ENCODE peak calls at places on chromosomes 1 and 21, in ten cellular contexts. Q is OCI-LY7; U is A549; M is pancreas; K is naive thymus-derived CD4-positive, alpha-beta T cell; P is testis; R is lower lobe of right lung; F is transverse colon; C is PC-9; T is tibial nerve. G is an unnamed sample.
A peak's percentile ranks its signal among the peaks of the same experiment; 100 is the strongest.

GRCh38 chr1:190711069-190711468 is 233.4 kb upstream of the BRINP3 start:
- DNase-seq in F (no peak), K (no peak), T (no peak), R (no peak), U (no peak), Q (no peak), M (no peak), C (no peak), P (no peak), G (no peak)

GRCh38 chr1:44808063-44808937 is at the start of gene BTBD19:
- DNase-seq in P (peak; percentile 91), F (peak; percentile 64), T (peak; percentile 74), Q (no peak), R (peak; percentile 77), U (no peak), K (no peak), C (peak; percentile 54), M (peak; percentile 78), G (peak; percentile 98)

GRCh38 chr1:43067856-43068751 is 104.0 kb downstream of the EBNA1BP2 start:
- DNase-seq in U (no peak), T (no peak), C (peak; percentile 17), F (peak; percentile 23), K (no peak), P (no peak), R (no peak), M (peak; percentile 66), Q (no peak), G (peak; percentile 35)

GRCh38 chr1:51819810-51820209 is 58.7 kb downstream of the NRDC start:
- DNase-seq in R (no peak), C (no peak), Q (no peak), U (no peak), T (no peak), P (no peak), K (no peak), M (no peak), F (no peak), G (peak; percentile 65)

GRCh38 chr1:59443355-59443754 is 146.5 kb downstream of the FGGY start:
- DNase-seq in U (no peak), C (no peak), R (no peak), K (no peak), M (no peak), P (no peak), F (no peak), T (no peak), Q (no peak), G (peak; percentile 26)

GRCh38 chr1:219174672-219175564 is 1.2 kb downstream of the LYPLAL1 start:
- DNase-seq in C (peak; percentile 32), F (peak; percentile 10), T (no peak), R (no peak), U (no peak), K (no peak), M (no peak), Q (peak; percentile 27), P (peak; percentile 52), G (peak; percentile 78)

GRCh38 chr1:189751311-189751710 is 726.4 kb downstream of the BRINP3 start:
- DNase-seq in K (no peak), T (no peak), U (no peak), F (no peak), R (no peak), Q (no peak), C (no peak), M (no peak), P (no peak), G (no peak)

GRCh38 chr21:44414291-44415072 is 40.8 kb upstream of the LRRC3 start:
- DNase-seq in T (no peak), M (peak; percentile 18), K (no peak), F (no peak), Q (no peak), R (no peak), C (no peak), U (no peak), P (no peak), G (no peak)

GRCh38 chr1:5913876-5914275 is 78.3 kb downstream of the NPHP4 start:
- DNase-seq in R (no peak), P (peak; percentile 3), Q (no peak), T (no peak), U (no peak), K (no peak), M (no peak), F (no peak), C (no peak), G (no peak)

GRCh38 chr1:53579221-53580008 is 120.2 kb downstream of the DMRTB1 start:
- DNase-seq in F (no peak), M (no peak), R (no peak), C (no peak), K (no peak), P (no peak), T (no peak), U (no peak), Q (no peak), G (no peak)

GRCh38 chr1:223835754-223836153 is 10.0 kb downstream of the TP53BP2 start:
- DNase-seq in T (no peak), F (no peak), K (no peak), C (no peak), U (no peak), R (no peak), P (no peak), Q (no peak), M (no peak), G (no peak)

GRCh38 chr1:95381980-95382379 is 148.0 kb downstream of the RWDD3 start:
- DNase-seq in R (no peak), M (no peak), F (no peak), C (no peak), P (no peak), U (no peak), K (no peak), Q (no peak), T (no peak), G (no peak)

GRCh38 chr21:42698730-42699129 is 45.3 kb downstream of the PDE9A start:
- DNase-seq in U (no peak), K (no peak), F (no peak), C (no peak), Q (no peak), T (no peak), R (no peak), P (no peak), M (no peak), G (no peak)

GRCh38 chr1:119475866-119476439 is 31.1 kb upstream of the HSD3B1 start:
- DNase-seq in R (peak; percentile 63), Q (peak; percentile 48), F (peak; percentile 71), K (no peak), C (peak; percentile 66), U (peak; percentile 40), M (peak; percentile 80), T (peak; percentile 14), P (peak; percentile 73), G (peak; percentile 37)

GRCh38 chr1:164614316-164614715 is 55.3 kb downstream of the PBX1 start:
- DNase-seq in P (no peak), K (no peak), C (no peak), U (no peak), M (no peak), Q (no peak), F (no peak), R (no peak), T (no peak), G (no peak)

GRCh38 chr1:75396745-75397144 is 214.2 kb downstream of the SLC44A5 start:
- DNase-seq in T (no peak), F (no peak), U (no peak), K (no peak), M (no peak), Q (no peak), R (no peak), P (no peak), C (no peak), G (no peak)
- H3K4me3 ChIP-seq in T (no peak overlapping the region), F (no peak overlapping the region), U (no peak overlapping the region), K (no peak overlapping the region), M (no peak overlapping the region), Q (no peak overlapping the region), R (no peak overlapping the region), P (no peak overlapping the region), C (no peak overlapping the region), G (no peak overlapping the region)

DNA sequence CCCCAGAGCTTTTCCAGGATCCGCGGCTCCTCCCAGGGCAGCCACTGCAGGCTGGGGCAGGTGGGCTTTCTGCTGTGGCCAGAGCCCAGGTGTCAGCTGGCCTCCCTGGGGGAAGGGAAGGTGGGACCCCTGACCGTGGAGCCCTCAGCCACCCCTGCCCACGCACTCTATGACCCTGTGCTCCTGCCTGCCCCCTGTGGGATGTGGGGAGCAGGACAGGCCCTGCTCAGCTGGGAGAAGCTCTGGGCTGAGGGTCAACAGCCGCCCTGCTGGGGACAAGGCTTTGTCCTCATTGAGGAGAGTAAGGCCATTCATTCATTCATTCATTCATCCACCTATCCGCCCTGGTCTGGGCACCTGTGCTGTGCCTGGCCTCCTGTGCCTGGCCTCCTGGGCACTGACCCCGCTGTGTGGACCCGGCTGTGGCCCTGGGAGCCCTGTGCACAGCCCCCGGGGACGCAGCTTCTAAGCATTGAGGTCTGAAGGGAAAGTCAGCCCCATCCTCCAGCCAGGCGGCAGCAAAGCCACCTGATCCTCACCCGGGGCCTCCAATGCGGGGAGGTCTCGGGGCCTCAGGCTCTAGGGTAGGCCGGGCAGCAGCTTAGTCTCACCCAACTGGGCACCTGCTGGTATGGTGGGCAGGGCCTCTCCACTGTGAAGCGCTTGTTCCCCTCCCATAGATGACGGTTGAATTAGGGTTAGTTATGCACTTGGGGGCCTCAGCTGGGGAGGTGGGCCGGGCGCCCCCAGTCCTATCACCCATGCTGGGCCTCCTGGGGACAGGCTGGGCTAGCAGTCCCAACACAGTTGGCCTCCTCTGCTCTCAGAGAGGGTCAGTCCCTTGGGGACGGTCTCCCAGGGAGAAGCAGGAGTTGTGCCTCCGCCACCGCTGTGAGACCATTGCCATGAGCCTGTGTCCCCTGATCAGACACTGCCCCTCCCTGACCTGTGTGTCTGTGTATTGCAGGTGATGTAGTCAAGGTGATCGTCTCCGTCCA is 6.0 kb downstream of the TNFRSF14 start:
- DNase-seq in R (no peak), P (no peak), U (no peak), C (no peak), F (no peak), Q (no peak), M (peak; percentile 57), K (no peak), T (no peak), G (no peak)
- H3K4me1 ChIP-seq in R (peaks cover 24% of the 10 kb centered on the region), P (peaks cover 6% of the 10 kb centered on the region), U (no peaks in the 10 kb centered on the region), C (no peaks in the 10 kb centered on the region), F (peaks cover 29% of the 10 kb centered on the region), Q (no peaks in the 10 kb centered on the region), M (no peaks in the 10 kb centered on the region), K (peaks cover 11% of the 10 kb centered on the region), T (peaks cover 7% of the 10 kb centered on the region), G (no peaks in the 10 kb centered on the region)

DNA sequence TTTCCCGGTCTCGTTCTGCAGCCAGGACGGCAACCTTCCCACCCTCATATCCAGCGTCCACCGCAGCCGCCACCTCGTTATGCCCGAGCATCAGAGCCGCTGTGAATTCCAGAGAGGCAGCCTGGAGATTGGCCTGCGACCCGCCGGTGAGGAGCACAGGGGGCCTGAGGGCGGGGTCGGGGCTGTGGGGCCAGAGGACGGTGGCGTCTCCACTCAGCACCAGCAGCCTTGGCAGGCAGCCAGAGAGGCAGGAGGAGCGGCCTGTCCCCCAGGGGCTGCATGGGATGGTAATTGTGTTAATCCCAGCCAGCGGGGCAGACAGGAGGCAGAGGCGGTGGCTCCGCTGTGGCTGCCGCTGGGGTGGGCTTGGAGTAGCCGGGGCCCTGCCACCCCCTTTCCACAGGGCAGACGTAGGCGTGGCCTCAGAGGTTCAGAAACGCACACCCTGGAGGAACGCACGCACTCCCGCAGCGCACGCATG is 12.1 kb downstream of the SAMD11 start:
- DNase-seq in R (no peak), F (no peak), Q (no peak), T (no peak), P (no peak), C (no peak), K (no peak), M (peak; percentile 76), U (no peak), G (no peak)
- H3K4me3 ChIP-seq in R (no peak overlapping the region), F (no peak overlapping the region), Q (no peak overlapping the region), T (no peak overlapping the region), P (no peak overlapping the region), C (no peak overlapping the region), K (no peak overlapping the region), M (no peak overlapping the region), U (no peak overlapping the region), G (no peak overlapping the region)

GRCh38 chr1:93675931-93676330 is 5.7 kb downstream of the BCAR3 start:
- DNase-seq in Q (no peak), F (no peak), T (no peak), R (no peak), U (no peak), P (no peak), M (no peak), C (no peak), K (no peak), G (no peak)
- H3K4me1 ChIP-seq in Q (peaks cover 16% of the 10 kb centered on the region), F (peaks cover 36% of the 10 kb centered on the region), T (peaks cover 66% of the 10 kb centered on the region), R (peaks cover 92% of the 10 kb centered on the region), U (peaks cover 94% of the 10 kb centered on the region), P (peaks cover 44% of the 10 kb centered on the region), M (peaks cover 9% of the 10 kb centered on the region), C (peaks cover 90% of the 10 kb centered on the region), K (no peaks in the 10 kb centered on the region), G (peaks cover 77% of the 10 kb centered on the region)

G was measured in adipocyte.